ENCODE peak calls at places on chromosomes 7 and 10, in seven cellular contexts. K is Daoy; E is HFF-Myc; W is effector memory CD4-positive, alpha-beta T cell; P is AML-193; Q is COR-L47; T is NCI-H2081. A is an unnamed sample.

GRCh38 chr10:61628875-61629513 is 33.7 kb upstream of the CABCOCO1 start:
- DNase-seq in K (peak; percentile 75), E (peak; percentile 78), W (no peak), P (no peak), Q (no peak), T (no peak), A (no peak)

GRCh38 chr10:24553051-24553612 is 170.6 kb downstream of the ARHGAP21 start:
- DNase-seq in K (no peak), E (no peak), W (no peak), P (no peak), Q (no peak), T (no peak), A (no peak)

GRCh38 chr7:27129729-27130539 is 623 bp downstream of the HOXA4 start:
- DNase-seq in K (peak; percentile 76), E (no peak), W (no peak), P (no peak), Q (no peak), T (peak; percentile 45), A (no peak)

GRCh38 chr10:63057509-63057908 is 75.6 kb upstream of the NRBF2 start:
- DNase-seq in K (no peak), E (no peak), W (no peak), P (no peak), Q (no peak), T (no peak), A (no peak)

GRCh38 chr7:73669316-73669715 is 1.7 kb downstream of the VPS37D start:
- DNase-seq in K (no peak), E (no peak), W (no peak), P (no peak), Q (no peak), T (no peak), A (no peak)

GRCh38 chr7:114976666-114977065 is 54.8 kb downstream of the MDFIC start:
- DNase-seq in K (no peak), E (no peak), W (no peak), P (no peak), Q (no peak), T (no peak), A (no peak)

GRCh38 chr10:131170042-131170983 is 141.2 kb downstream of the TCERG1L start:
- DNase-seq in K (no peak), E (no peak), W (no peak), P (no peak), Q (no peak), T (no peak), A (peak; percentile 74)

GRCh38 chr10:21363753-21364104 is 161.8 kb downstream of the SKIDA1 start:
- DNase-seq in K (no peak), E (no peak), W (no peak), P (no peak), Q (no peak), T (no peak), A (no peak)

GRCh38 chr10:75247797-75248196 is 12.0 kb upstream of the COMTD1 start:
- DNase-seq in K (no peak), E (no peak), W (no peak), P (no peak), Q (no peak), T (no peak), A (no peak)

GRCh38 chr7:3210531-3210930 is 90.5 kb upstream of the SDK1 start:
- DNase-seq in K (no peak), E (no peak), W (no peak), P (no peak), Q (no peak), T (no peak), A (peak; percentile 13)

GRCh38 chr7:134865001-134865845 is 85.8 kb downstream of the CALD1 start:
- DNase-seq in K (no peak), E (peak; percentile 87), W (no peak), P (no peak), Q (no peak), T (no peak), A (no peak)

GRCh38 chr10:23053036-23053435 is 42.3 kb upstream of the MSRB2 start:
- DNase-seq in K (no peak), E (no peak), W (no peak), P (no peak), Q (no peak), T (no peak), A (no peak)

GRCh38 chr10:11363497-11363896 is 248.0 kb downstream of the USP6NL start:
- DNase-seq in K (no peak), E (no peak), W (no peak), P (no peak), Q (no peak), T (no peak), A (no peak)

GRCh38 chr10:1187855-1188555 is 131.8 kb downstream of the WDR37 start:
- DNase-seq in K (no peak), E (no peak), W (no peak), P (no peak), Q (no peak), T (no peak), A (no peak)